ENCODE peak calls at places on chromosomes 12 and 14, in four cellular contexts. One of them, this sample, is unnamed.

GRCh38 chr14:76759589-76759988 is 1.7 kb upstream of the VASH1 start:
- DNase-seq in psoas muscle: no peak
- DNase-seq in body of pancreas: no peak
- DNase-seq in Panc1: no peak
- DNase-seq in this sample: no peak

GRCh38 chr12:34625116-34625515 is 602.8 kb downstream of the ALG10 start:
- DNase-seq in psoas muscle: no peak
- DNase-seq in body of pancreas: no peak
- DNase-seq in Panc1: peak; percentile 25
- DNase-seq in this sample: no peak

GRCh38 chr12:236445-236844 is 22.5 kb upstream of the SLC6A12 start:
- DNase-seq in psoas muscle: no peak
- DNase-seq in body of pancreas: no peak
- DNase-seq in Panc1: no peak
- DNase-seq in this sample: no peak

GRCh38 chr14:92253381-92253894 is 69.5 kb upstream of the SLC24A4 start:
- DNase-seq in psoas muscle: no peak
- DNase-seq in body of pancreas: no peak
- DNase-seq in Panc1: no peak
- DNase-seq in this sample: no peak

GRCh38 chr12:96136129-96136528 is 58.0 kb upstream of the ELK3 start:
- DNase-seq in psoas muscle: no peak
- DNase-seq in body of pancreas: no peak
- DNase-seq in Panc1: no peak
- DNase-seq in this sample: peak; percentile 19

GRCh38 chr14:24481622-24482324 is 26.3 kb downstream of the CMA1 start:
- DNase-seq in psoas muscle: no peak
- DNase-seq in body of pancreas: peak; percentile 18
- DNase-seq in Panc1: peak; percentile 8
- DNase-seq in this sample: no peak

GRCh38 chr14:100304825-100305445 is 1.3 kb downstream of the SLC25A29 start:
- DNase-seq in psoas muscle: no peak
- DNase-seq in body of pancreas: peak; percentile 74
- DNase-seq in Panc1: no peak
- DNase-seq in this sample: peak; percentile 43

GRCh38 chr12:80627773-80628172 is 79.7 kb upstream of the MYF6 start:
- DNase-seq in psoas muscle: no peak
- DNase-seq in body of pancreas: no peak
- DNase-seq in Panc1: no peak
- DNase-seq in this sample: no peak

GRCh38 chr12:5085896-5086295 is 42.2 kb downstream of the KCNA5 start:
- DNase-seq in psoas muscle: no peak
- DNase-seq in body of pancreas: no peak
- DNase-seq in Panc1: no peak
- DNase-seq in this sample: peak; percentile 51

GRCh38 chr12:21666722-21667121 is 9.1 kb upstream of the LDHB start:
- DNase-seq in psoas muscle: no peak
- DNase-seq in body of pancreas: no peak
- DNase-seq in Panc1: no peak
- DNase-seq in this sample: no peak

GRCh38 chr14:75452324-75452723 is 24.5 kb downstream of the JDP2 start:
- DNase-seq in psoas muscle: peak; percentile 65
- DNase-seq in body of pancreas: peak; percentile 13
- DNase-seq in Panc1: no peak
- DNase-seq in this sample: no peak

GRCh38 chr14:90510208-90510607 is 113.4 kb downstream of the CALM1 start:
- DNase-seq in psoas muscle: no peak
- DNase-seq in body of pancreas: peak; percentile 74
- DNase-seq in Panc1: no peak
- DNase-seq in this sample: no peak

GRCh38 chr12:116990971-116991966 is 80.5 kb downstream of the FBXW8 start:
- DNase-seq in psoas muscle: no peak
- DNase-seq in body of pancreas: no peak
- DNase-seq in Panc1: no peak
- DNase-seq in this sample: no peak

GRCh38 chr12:3453947-3454675 is 36.9 kb upstream of the PRMT8 start:
- DNase-seq in psoas muscle: no peak
- DNase-seq in body of pancreas: no peak
- DNase-seq in Panc1: no peak
- DNase-seq in this sample: peak; percentile 24

GRCh38 chr14:81416233-81416927 is 16.3 kb upstream of the STON2 start:
- DNase-seq in psoas muscle: no peak
- DNase-seq in body of pancreas: no peak
- DNase-seq in Panc1: no peak
- DNase-seq in this sample: no peak

GRCh38 chr12:57479376-57480115 is at the start of gene ARHGAP9:
- DNase-seq in psoas muscle: no peak
- DNase-seq in body of pancreas: no peak
- DNase-seq in Panc1: no peak
- DNase-seq in this sample: no peak

GRCh38 chr14:101888182-101888581 is 76.2 kb upstream of the DYNC1H1 start:
- DNase-seq in psoas muscle: no peak
- DNase-seq in body of pancreas: no peak
- DNase-seq in Panc1: no peak
- DNase-seq in this sample: no peak

GRCh38 chr12:110015132-110015531 is 15.9 kb downstream of the ANKRD13A start:
- DNase-seq in psoas muscle: no peak
- DNase-seq in body of pancreas: no peak
- DNase-seq in Panc1: no peak
- DNase-seq in this sample: no peak

GRCh38 chr12:43028826-43029225 is 439.3 kb upstream of the PRICKLE1 start:
- DNase-seq in psoas muscle: no peak
- DNase-seq in body of pancreas: no peak
- DNase-seq in Panc1: no peak
- DNase-seq in this sample: no peak

GRCh38 chr12:42666671-42667243 is 77.2 kb upstream of the PRICKLE1 start:
- DNase-seq in psoas muscle: no peak
- DNase-seq in body of pancreas: no peak
- DNase-seq in Panc1: no peak
- DNase-seq in this sample: no peak

GRCh38 chr14:34113051-34113511 is 162.2 kb upstream of the EGLN3 start:
- DNase-seq in psoas muscle: no peak
- DNase-seq in body of pancreas: no peak
- DNase-seq in Panc1: no peak
- DNase-seq in this sample: peak; percentile 71

GRCh38 chr12:111937429-111937828 is 75.5 kb downstream of the TMEM116 start:
- DNase-seq in psoas muscle: no peak
- DNase-seq in body of pancreas: no peak
- DNase-seq in Panc1: no peak
- DNase-seq in this sample: peak; percentile 21

GRCh38 chr12:55019784-55020183 is at the start of gene NEUROD4:
- DNase-seq in psoas muscle: peak; percentile 54
- DNase-seq in body of pancreas: peak; percentile 54
- DNase-seq in Panc1: no peak
- DNase-seq in this sample: peak; percentile 10

GRCh38 chr14:36940476-36940875 is 231.9 kb downstream of the SLC25A21 start:
- DNase-seq in psoas muscle: no peak
- DNase-seq in body of pancreas: no peak
- DNase-seq in Panc1: no peak
- DNase-seq in this sample: no peak

DNA sequence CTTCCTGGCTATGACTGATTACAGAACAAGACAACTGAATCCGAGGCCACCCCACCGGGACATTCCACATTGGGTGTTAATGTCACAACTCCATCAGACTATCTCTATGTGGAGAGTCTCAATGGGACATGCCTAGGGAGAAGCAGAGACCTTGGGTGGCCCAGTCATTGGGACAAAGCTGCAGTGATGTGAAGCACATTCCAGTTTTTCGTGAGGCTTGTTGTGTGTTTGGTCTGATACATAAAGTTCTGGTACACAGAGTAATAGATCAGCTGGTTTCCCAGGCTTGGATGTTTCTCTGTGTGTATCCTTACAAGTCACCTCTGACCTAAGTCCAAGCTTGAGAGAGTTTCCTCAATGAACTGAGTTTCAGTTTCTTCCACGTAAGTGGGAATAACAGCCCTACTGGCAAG is 42.3 kb downstream of the CPM start:
- DNase-seq in psoas muscle: no peak
- DNase-seq in body of pancreas: no peak
- DNase-seq in Panc1: no peak
- DNase-seq in this sample: no peak
- TF ChIP-seq CTCF in psoas muscle: no peak
- TF ChIP-seq CTCF in body of pancreas: no peak
- TF ChIP-seq CTCF in Panc1: no peak
- TF ChIP-seq CTCF in this sample: no peak

GRCh38 chr14:53953828-53954550 is 2.6 kb downstream of the BMP4 start:
- DNase-seq in psoas muscle: peak; percentile 72
- DNase-seq in body of pancreas: peak; percentile 31
- DNase-seq in Panc1: no peak
- DNase-seq in this sample: no peak

GRCh38 chr14:53950031-53950793 is 6.4 kb downstream of the BMP4 start:
- DNase-seq in psoas muscle: no peak
- DNase-seq in body of pancreas: no peak
- DNase-seq in Panc1: no peak
- DNase-seq in this sample: no peak

GRCh38 chr14:53953002-53953827 is 3.4 kb downstream of the BMP4 start:
- DNase-seq in psoas muscle: peak; percentile 91
- DNase-seq in body of pancreas: peak; percentile 63
- DNase-seq in Panc1: no peak
- DNase-seq in this sample: no peak

GRCh38 chr14:53952533-53952932 is 4.1 kb downstream of the BMP4 start:
- DNase-seq in psoas muscle: peak; percentile 56
- DNase-seq in body of pancreas: no peak
- DNase-seq in Panc1: no peak
- DNase-seq in this sample: no peak

DNA sequence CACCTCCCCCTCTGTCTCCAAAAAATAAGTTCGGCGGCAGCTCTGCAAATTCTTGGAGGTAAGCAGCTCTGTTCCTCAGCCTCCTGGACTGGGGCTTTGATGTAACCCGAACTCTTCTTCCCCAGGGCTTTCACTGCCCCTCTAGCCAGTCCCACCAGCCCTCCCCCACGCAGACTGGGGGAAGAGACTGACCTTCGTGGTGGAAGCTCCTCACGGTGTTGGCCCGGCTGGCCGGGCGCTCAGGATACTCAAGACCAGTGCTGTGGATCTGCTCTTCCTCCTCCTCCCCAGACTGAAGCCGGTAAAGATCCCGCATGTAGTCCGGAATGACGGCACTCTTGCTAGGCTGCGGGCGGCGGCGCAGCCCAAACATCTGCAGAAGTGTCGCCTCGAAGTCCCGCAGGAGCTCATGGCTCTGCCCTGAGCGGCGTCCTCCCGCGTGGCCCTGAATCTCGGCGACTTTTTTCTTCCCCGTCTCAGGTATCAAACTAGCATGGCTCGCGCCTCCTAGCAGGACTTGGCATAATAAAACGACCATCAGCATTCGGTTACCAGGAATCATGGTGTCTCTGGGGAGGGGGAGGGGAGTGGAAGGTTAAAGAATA is 4.9 kb downstream of the BMP4 start:
- DNase-seq in psoas muscle: no peak
- DNase-seq in body of pancreas: no peak
- DNase-seq in Panc1: no peak
- DNase-seq in this sample: no peak
- H3K4me3 ChIP-seq in psoas muscle: peak overlapping the region; percentile 70
- H3K4me3 ChIP-seq in body of pancreas: no peak overlapping the region
- H3K4me3 ChIP-seq in Panc1: no peak overlapping the region
- H3K4me3 ChIP-seq in this sample: peak overlapping the region; percentile 89

GRCh38 chr14:96056509-96057422 is 17.6 kb downstream of the C14orf132 start:
- DNase-seq in psoas muscle: no peak
- DNase-seq in body of pancreas: no peak
- DNase-seq in Panc1: no peak
- DNase-seq in this sample: peak; percentile 43
- TF ChIP-seq CTCF in psoas muscle: no peak
- TF ChIP-seq CTCF in body of pancreas: peak; percentile 20
- TF ChIP-seq CTCF in Panc1: no peak
- TF ChIP-seq CTCF in this sample: peak; percentile 6

GRCh38 chr12:11819643-11820042 is 170.2 kb downstream of the ETV6 start:
- DNase-seq in psoas muscle: no peak
- DNase-seq in body of pancreas: no peak
- DNase-seq in Panc1: no peak
- DNase-seq in this sample: no peak
- H3K4me3 ChIP-seq in psoas muscle: no peak overlapping the region
- H3K4me3 ChIP-seq in body of pancreas: no peak overlapping the region
- H3K4me3 ChIP-seq in Panc1: no peak overlapping the region
- H3K4me3 ChIP-seq in this sample: no peak overlapping the region

DNA sequence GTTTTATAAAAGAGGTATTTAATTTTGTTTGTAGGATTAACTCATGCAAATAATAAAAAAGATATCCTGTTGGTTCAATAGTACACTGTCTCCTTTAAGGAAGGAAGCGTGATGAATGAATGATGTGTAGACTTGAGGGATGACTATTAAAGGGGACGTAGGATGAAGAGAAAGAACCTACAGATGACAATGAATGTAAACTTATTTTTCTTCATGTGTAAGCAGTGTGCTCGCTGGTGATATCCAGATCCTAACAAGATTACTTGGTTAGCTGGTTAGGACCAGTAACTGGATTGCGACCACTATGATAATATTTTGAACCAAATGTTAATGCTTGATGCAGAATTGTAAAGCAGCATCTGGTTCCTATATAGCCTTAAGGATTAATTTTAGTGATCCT is 2.6 kb downstream of the ARF6 start:
- DNase-seq in psoas muscle: no peak
- DNase-seq in body of pancreas: no peak
- DNase-seq in Panc1: no peak
- DNase-seq in this sample: no peak
- TF ChIP-seq CTCF in psoas muscle: no peak
- TF ChIP-seq CTCF in body of pancreas: no peak
- TF ChIP-seq CTCF in Panc1: no peak
- TF ChIP-seq CTCF in this sample: no peak

GRCh38 chr12:63889721-63890509 is 45.4 kb downstream of the SRGAP1 start:
- DNase-seq in psoas muscle: no peak
- DNase-seq in body of pancreas: no peak
- DNase-seq in Panc1: no peak
- DNase-seq in this sample: no peak
- H3K4me3 ChIP-seq in psoas muscle: no peak overlapping the region
- H3K4me3 ChIP-seq in body of pancreas: no peak overlapping the region
- H3K4me3 ChIP-seq in Panc1: no peak overlapping the region
- H3K4me3 ChIP-seq in this sample: no peak overlapping the region

GRCh38 chr12:108234155-108234554 is 105.0 kb downstream of the CMKLR1 start:
- DNase-seq in psoas muscle: peak; percentile 58
- DNase-seq in body of pancreas: no peak
- DNase-seq in Panc1: no peak
- DNase-seq in this sample: no peak
- TF ChIP-seq CTCF in psoas muscle: peak; percentile 9
- TF ChIP-seq CTCF in body of pancreas: peak; percentile 7
- TF ChIP-seq CTCF in Panc1: no peak
- TF ChIP-seq CTCF in this sample: no peak

GRCh38 chr12:56146492-56147460 is 5.6 kb upstream of the MYL6B start:
- DNase-seq in psoas muscle: no peak
- DNase-seq in body of pancreas: no peak
- DNase-seq in Panc1: no peak
- DNase-seq in this sample: no peak
- H3K4me3 ChIP-seq in psoas muscle: no peak overlapping the region
- H3K4me3 ChIP-seq in body of pancreas: no peak overlapping the region
- H3K4me3 ChIP-seq in Panc1: no peak overlapping the region
- H3K4me3 ChIP-seq in this sample: no peak overlapping the region

This sample was measured in retinal pigment epithelial cell.